ENCODE peak calls at places on chromosome 5, in seven cellular contexts. N is small intestine; C is CD4-positive, CD25-positive, alpha-beta regulatory T cell; U is PC-9; B is lung; H is A673; I is uterus. Y is an unnamed sample. For H3K4me1, the result is how much of the 10 kb centered on the place peaks cover.

GRCh38 chr5:83377131-83377865 is 94.2 kb upstream of the VCAN start:
- DNase-seq in B (no peak), H (no peak), U (no peak), I (no peak), N (no peak), C (no peak), Y (no peak)

GRCh38 chr5:9507974-9508373 is 37.9 kb downstream of the SEMA5A start:
- DNase-seq in H (no peak), I (no peak), B (no peak), C (no peak), N (no peak), U (no peak), Y (no peak)

GRCh38 chr5:67021031-67021430 is 175.6 kb downstream of the CD180 start:
- DNase-seq in I (no peak), H (no peak), N (no peak), C (no peak), B (no peak), U (peak), Y (no peak)

GRCh38 chr5:170221319-170221718 is 11.5 kb upstream of the C5orf58 start:
- DNase-seq in N (no peak), H (peak), B (no peak), I (no peak), U (no peak), C (no peak), Y (no peak)

GRCh38 chr5:31412324-31412723 is 119.6 kb downstream of the DROSHA start:
- DNase-seq in H (peak), B (no peak), C (no peak), U (no peak), N (no peak), I (no peak), Y (no peak)

GRCh38 chr5:115246361-115246991 is 16.2 kb downstream of the PGGT1B start:
- DNase-seq in H (peak), C (peak), N (peak), B (no peak), I (no peak), U (no peak), Y (peak)

GRCh38 chr5:68587181-68587580 is 371.6 kb downstream of the PIK3R1 start:
- DNase-seq in I (no peak), B (no peak), N (no peak), U (no peak), C (no peak), H (no peak), Y (no peak)

GRCh38 chr5:113330533-113331200 is 104.1 kb downstream of the TSSK1B start:
- DNase-seq in H (peak), U (peak), C (peak), I (no peak), N (peak), B (no peak), Y (peak)

GRCh38 chr5:139593716-139594319 is 32.7 kb downstream of the UBE2D2 start:
- DNase-seq in C (no peak), B (no peak), U (peak), H (no peak), I (no peak), N (no peak), Y (no peak)

GRCh38 chr5:156913719-156914370 is 49.2 kb downstream of the TIMD4 start:
- DNase-seq in B (no peak), U (no peak), C (peak), N (peak), I (no peak), H (peak), Y (peak)

GRCh38 chr5:155969510-155969909 is 357.5 kb upstream of the SGCD start:
- DNase-seq in N (no peak), H (no peak), I (no peak), B (no peak), C (no peak), U (no peak), Y (no peak)

GRCh38 chr5:53962306-53962705 is 348.1 kb downstream of the ARL15 start:
- DNase-seq in C (no peak), I (no peak), H (no peak), U (no peak), N (no peak), B (no peak), Y (no peak)

GRCh38 chr5:172444110-172444510 is 10.2 kb downstream of the SH3PXD2B start:
- DNase-seq in U (no peak), H (no peak), C (no peak), I (no peak), N (no peak), B (no peak), Y (no peak)

GRCh38 chr5:176296-176823 is 14.9 kb upstream of the LRRC14B start:
- DNase-seq in I (no peak), C (no peak), B (no peak), N (no peak), U (no peak), H (no peak), Y (no peak)

GRCh38 chr5:139473565-139473964 is 2.8 kb downstream of the SMIM33 start:
- DNase-seq in C (no peak), B (no peak), N (no peak), H (no peak), U (no peak), I (no peak), Y (no peak)

GRCh38 chr5:154309361-154309725 is 118.8 kb downstream of the GALNT10 start:
- DNase-seq in U (peak), I (no peak), B (no peak), N (no peak), C (no peak), H (no peak), Y (no peak)

GRCh38 chr5:58842851-58843250 is 260.0 kb downstream of the RAB3C start:
- DNase-seq in B (no peak), H (no peak), I (no peak), U (peak), N (no peak), C (no peak), Y (no peak)

GRCh38 chr5:32531885-32532520 is 53.4 kb upstream of the SUB1 start:
- DNase-seq in I (no peak), C (peak), B (no peak), U (peak), N (no peak), H (peak), Y (peak)

GRCh38 chr5:159003045-159004030 is 96.4 kb downstream of the EBF1 start:
- DNase-seq in N (no peak), C (peak), U (no peak), B (no peak), H (peak), I (no peak), Y (peak)

GRCh38 chr5:115770466-115770865 is 46.0 kb downstream of the CDO1 start:
- DNase-seq in I (no peak), U (no peak), N (peak), B (no peak), C (no peak), H (peak), Y (no peak)

GRCh38 chr5:172370648-172371248 is 83.6 kb downstream of the SH3PXD2B start:
- DNase-seq in N (peak), U (no peak), I (no peak), B (no peak), C (no peak), H (peak), Y (no peak)

GRCh38 chr5:145244251-145244650 is 590.9 kb downstream of the PRELID2 start:
- DNase-seq in C (no peak), H (peak), N (no peak), I (no peak), B (no peak), U (no peak), Y (no peak)

GRCh38 chr5:78779262-78779661 is 130.7 kb upstream of the LHFPL2 start:
- DNase-seq in N (no peak), B (no peak), U (no peak), H (no peak), C (no peak), I (no peak), Y (no peak)

GRCh38 chr5:87408219-87408618 is 4.5 kb downstream of the CCNH start:
- DNase-seq in N (no peak), U (no peak), I (no peak), C (no peak), H (no peak), B (no peak), Y (peak)

GRCh38 chr5:76927961-76928360 is 24.9 kb upstream of the CRHBP start:
- DNase-seq in H (no peak), N (no peak), U (no peak), I (no peak), B (no peak), C (no peak), Y (no peak)

GRCh38 chr5:112865128-112865527 is 4.0 kb downstream of the SRP19 start:
- DNase-seq in I (no peak), H (no peak), C (no peak), B (no peak), U (no peak), N (no peak), Y (no peak)

GRCh38 chr5:150574818-150575537 is 65.5 kb upstream of the SYNPO start:
- DNase-seq in H (no peak), B (no peak), N (no peak), C (no peak), U (no peak), I (no peak), Y (no peak)

GRCh38 chr5:157486861-157487260 is 26.8 kb downstream of the NIPAL4 start:
- DNase-seq in C (no peak), I (no peak), B (no peak), N (no peak), U (peak), H (no peak), Y (no peak)

GRCh38 chr5:126913316-126913715 is 117.0 kb downstream of the MARCHF3 start:
- DNase-seq in U (no peak), H (peak), I (no peak), B (no peak), N (no peak), C (no peak), Y (no peak)

GRCh38 chr5:15243301-15244020 is 256.5 kb upstream of the FBXL7 start:
- DNase-seq in U (no peak), I (no peak), H (no peak), C (no peak), N (no peak), B (no peak), Y (no peak)

GRCh38 chr5:36158144-36158543 is 6.2 kb downstream of the SKP2 start:
- DNase-seq in I (no peak), B (no peak), N (no peak), C (no peak), U (no peak), H (peak), Y (no peak)

GRCh38 chr5:6516823-6517222 is 68.2 kb downstream of the UBE2QL1 start:
- DNase-seq in U (no peak), C (no peak), I (no peak), B (no peak), N (no peak), H (no peak), Y (no peak)
- H3K4me3 ChIP-seq in U (no peak), C (no peak), I (no peak), B (no peak), N (no peak), H (no peak), Y (no peak)

DNA sequence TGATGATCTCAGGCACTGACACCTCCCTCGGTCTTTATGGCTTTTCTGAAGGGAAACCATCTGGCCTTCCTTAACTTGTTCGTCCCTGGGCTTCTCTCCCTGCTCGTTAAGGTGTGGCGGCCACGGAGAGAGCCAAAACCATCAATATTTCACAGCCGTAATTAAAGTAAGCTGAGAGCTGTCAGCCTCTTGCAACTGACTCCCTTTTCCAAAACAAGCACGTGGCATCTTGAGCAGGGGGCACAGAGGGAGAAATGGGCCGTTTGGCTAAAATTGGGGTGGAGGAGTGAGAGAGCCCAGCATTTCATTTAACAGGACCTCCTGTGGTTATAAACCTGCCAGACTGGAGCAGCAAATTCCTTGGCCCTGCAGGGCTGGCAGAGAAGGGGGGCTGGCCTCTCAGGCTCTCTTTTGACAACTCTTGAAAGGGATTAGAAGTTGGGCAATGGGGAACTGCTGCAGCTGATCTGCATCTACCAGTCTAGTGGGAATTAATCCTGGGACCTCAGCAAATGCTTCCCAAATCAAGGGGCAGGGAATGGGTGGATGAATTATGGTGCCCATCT is 7.3 kb upstream of the POU4F3 start:
- DNase-seq in N (no peak), B (no peak), I (no peak), H (no peak), U (no peak), C (no peak), Y (no peak)
- H3K4me1 ChIP-seq in N (under half), B (under half), I (under half), H (under half), U (under half), C (under half), Y (under half)

GRCh38 chr5:136215812-136216211 is 22.9 kb upstream of the SMIM32 start:
- DNase-seq in C (no peak), I (no peak), H (no peak), U (no peak), B (no peak), N (no peak), Y (no peak)

GRCh38 chr5:136211282-136211681 is 18.3 kb upstream of the SMIM32 start:
- DNase-seq in I (no peak), H (no peak), C (no peak), B (no peak), U (no peak), N (no peak), Y (no peak)

GRCh38 chr5:136212252-136212721 is 19.3 kb upstream of the SMIM32 start:
- DNase-seq in B (peak), N (peak), U (no peak), H (peak), C (peak), I (peak), Y (peak)

GRCh38 chr5:136216230-136216629 is 23.3 kb upstream of the SMIM32 start:
- DNase-seq in I (no peak), N (no peak), B (no peak), H (no peak), C (no peak), U (no peak), Y (no peak)

DNA sequence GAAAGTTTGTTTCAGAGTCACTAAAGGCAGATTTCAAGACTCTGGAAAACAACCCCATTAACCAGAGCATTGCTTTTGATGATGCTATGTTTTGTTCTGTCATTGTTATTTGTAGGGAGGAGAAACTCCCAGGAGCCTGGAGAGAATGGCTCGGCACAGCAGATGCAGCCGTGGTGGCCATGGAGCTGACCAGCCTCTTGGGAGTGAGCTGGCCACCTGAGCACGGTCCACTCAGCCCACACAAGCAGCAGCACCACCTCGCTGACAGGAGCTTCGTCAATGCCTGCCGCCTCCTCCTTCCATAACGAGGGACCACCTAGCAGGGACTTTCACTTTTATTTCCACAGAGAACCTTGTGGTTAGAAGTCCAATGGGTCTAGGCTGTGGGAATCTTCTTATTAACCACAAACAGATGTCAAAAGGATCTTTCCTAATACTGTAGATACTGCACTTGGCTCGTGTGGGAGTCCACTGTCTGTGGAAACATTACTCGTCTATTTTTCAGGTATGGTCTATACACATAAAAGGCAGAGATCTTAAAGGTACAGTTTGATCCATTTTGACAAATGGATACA is 21.0 kb upstream of the SMIM32 start:
- DNase-seq in H (no peak), N (no peak), I (no peak), C (no peak), B (no peak), U (no peak), Y (no peak)
- H3K4me3 ChIP-seq in H (no peak), N (no peak), I (no peak), C (no peak), B (no peak), U (no peak), Y (no peak)

GRCh38 chr5:175379867-175380266 is 64.1 kb downstream of the DRD1 start:
- DNase-seq in I (no peak), N (no peak), B (no peak), C (no peak), H (no peak), U (no peak), Y (no peak)

GRCh38 chr5:175380701-175381100 is 63.3 kb downstream of the DRD1 start:
- DNase-seq in C (no peak), N (no peak), H (peak), U (no peak), I (no peak), B (no peak), Y (no peak)

GRCh38 chr5:175383350-175383749 is 60.6 kb downstream of the DRD1 start:
- DNase-seq in B (no peak), N (no peak), H (peak), I (no peak), C (no peak), U (peak), Y (no peak)

GRCh38 chr5:175381116-175381515 is 62.9 kb downstream of the DRD1 start:
- DNase-seq in N (no peak), H (peak), I (no peak), U (no peak), C (no peak), B (no peak), Y (no peak)

GRCh38 chr5:175382171-175382570 is 61.8 kb downstream of the DRD1 start:
- DNase-seq in C (no peak), I (no peak), U (no peak), H (no peak), B (no peak), N (no peak), Y (no peak)
- H3K4me1 ChIP-seq in C (under half), I (under half), U (under half), H (under half), B (under half), N (under half), Y (under half)

DNA sequence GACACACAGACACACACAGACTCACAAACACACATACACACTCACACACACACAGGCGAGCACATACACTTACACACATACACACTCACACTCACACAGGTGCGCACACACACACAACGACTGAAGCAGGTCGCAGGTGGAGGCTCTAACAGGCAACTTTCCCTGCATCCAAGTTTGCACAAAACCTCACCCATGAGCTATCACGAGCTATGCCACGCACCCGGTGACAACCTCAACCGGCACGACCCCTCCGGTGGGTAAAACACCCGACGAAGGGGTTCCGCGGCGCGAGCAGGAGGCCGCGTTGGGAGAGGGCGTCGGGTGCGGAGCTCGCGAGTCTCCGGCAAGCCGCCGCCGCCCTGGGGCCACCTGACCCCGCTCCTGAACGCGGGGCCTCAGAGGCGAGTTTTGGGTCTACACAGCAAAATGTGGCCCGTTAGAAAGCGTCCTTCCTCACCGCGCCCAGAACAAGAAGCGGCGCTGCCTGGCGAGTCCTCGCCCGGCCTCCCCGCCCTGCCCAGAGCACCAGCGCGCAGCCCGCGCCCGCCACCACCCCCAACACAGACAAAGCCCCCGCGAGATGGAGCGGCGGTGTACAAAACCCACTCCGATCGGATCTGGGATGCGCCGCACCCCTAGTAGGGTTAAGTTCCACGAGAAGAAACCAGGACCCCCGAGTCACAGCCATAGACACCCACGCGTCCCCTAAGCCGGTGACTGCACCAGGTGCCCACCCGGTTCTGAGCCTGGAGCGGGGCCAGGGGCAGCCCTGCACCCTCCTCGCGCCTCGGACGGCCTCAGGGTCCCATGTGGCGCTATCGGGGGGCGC is 665 bp downstream of the SLC6A3 start:
- DNase-seq in H (no peak), B (no peak), N (no peak), I (no peak), C (no peak), U (no peak), Y (no peak)
- H3K4me3 ChIP-seq in H (no peak), B (no peak), N (no peak), I (no peak), C (no peak), U (no peak), Y (no peak)

GRCh38 chr5:141756196-141756595 is 74.2 kb upstream of the ARAP3 start:
- DNase-seq in C (no peak), I (no peak), H (no peak), B (no peak), U (no peak), N (no peak), Y (no peak)
- H3K4me1 ChIP-seq in C (under half), I (under half), H (under half), B (under half), U (under half), N (under half), Y (under half)

GRCh38 chr5:143495124-143495523 is 91.6 kb upstream of the NR3C1 start:
- DNase-seq in N (peak), I (no peak), B (no peak), C (no peak), U (peak), H (peak), Y (no peak)
- H3K4me3 ChIP-seq in N (no peak), I (no peak), B (no peak), C (no peak), U (no peak), H (no peak), Y (no peak)

GRCh38 chr5:91280942-91281269 is 102.2 kb downstream of the ARRDC3 start:
- DNase-seq in I (no peak), U (no peak), H (no peak), B (no peak), N (no peak), C (no peak), Y (no peak)

GRCh38 chr5:91283326-91283725 is 99.8 kb downstream of the ARRDC3 start:
- DNase-seq in I (no peak), B (no peak), H (no peak), U (no peak), N (no peak), C (no peak), Y (no peak)

GRCh38 chr5:91281409-91281808 is 101.7 kb downstream of the ARRDC3 start:
- DNase-seq in H (no peak), U (peak), C (no peak), I (no peak), B (no peak), N (no peak), Y (no peak)

GRCh38 chr5:91283899-91284298 is 99.2 kb downstream of the ARRDC3 start:
- DNase-seq in U (peak), I (no peak), C (no peak), B (no peak), H (no peak), N (peak), Y (no peak)

DNA sequence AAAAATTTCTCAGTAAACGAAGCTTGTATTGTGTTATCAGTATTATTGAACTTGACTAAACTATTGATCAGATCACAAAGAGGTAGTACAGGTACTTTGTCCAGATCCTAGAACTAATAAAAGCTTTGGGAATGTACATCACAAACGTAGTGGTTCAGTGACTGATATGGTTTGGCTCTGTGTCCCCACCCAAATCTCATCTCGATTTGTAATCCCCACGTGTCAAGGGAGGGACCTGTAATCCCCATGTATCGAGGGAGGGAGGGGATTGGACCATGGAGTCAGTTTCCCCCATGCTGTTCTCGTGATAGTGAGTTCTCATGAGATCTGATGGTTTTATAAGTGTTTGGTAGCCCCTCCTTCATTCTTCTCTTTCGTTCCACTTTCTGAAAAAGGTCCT is 100.9 kb downstream of the ARRDC3 start:
- DNase-seq in C (no peak), B (no peak), I (no peak), N (no peak), H (no peak), U (no peak), Y (no peak)
- H3K4me1 ChIP-seq in C (under half), B (under half), I (under half), N (under half), H (under half), U (half or more), Y (under half)

Y was measured in CD4-positive, alpha-beta memory T cell.